ENCODE peak calls at places on chromosomes 12 and 14, in seven cellular contexts. One of them, this sample, is unnamed.

GRCh38 chr14:44309336-44309735 is 197.7 kb downstream of the FSCB start:
- DNase-seq in SK-N-SH: no peak
- DNase-seq in fibroblast of lung: no peak
- DNase-seq in uterus: no peak
- DNase-seq in effector memory CD4-positive, alpha-beta T cell: no peak
- DNase-seq in right cardiac atrium: no peak
- DNase-seq in mesenchymal stem cell: no peak
- DNase-seq in this sample: no peak

GRCh38 chr12:46101121-46101869 is 110.9 kb upstream of the SCAF11 start:
- DNase-seq in SK-N-SH: no peak
- DNase-seq in fibroblast of lung: no peak
- DNase-seq in uterus: no peak
- DNase-seq in effector memory CD4-positive, alpha-beta T cell: no peak
- DNase-seq in right cardiac atrium: no peak
- DNase-seq in mesenchymal stem cell: no peak
- DNase-seq in this sample: no peak

GRCh38 chr12:1350055-1350933 is 244.1 kb downstream of the FBXL14 start:
- DNase-seq in SK-N-SH: no peak
- DNase-seq in fibroblast of lung: peak
- DNase-seq in uterus: no peak
- DNase-seq in effector memory CD4-positive, alpha-beta T cell: no peak
- DNase-seq in right cardiac atrium: no peak
- DNase-seq in mesenchymal stem cell: peak
- DNase-seq in this sample: no peak

GRCh38 chr12:122097641-122098364 is 19.2 kb downstream of the MLXIP start:
- DNase-seq in SK-N-SH: peak
- DNase-seq in fibroblast of lung: peak
- DNase-seq in uterus: no peak
- DNase-seq in effector memory CD4-positive, alpha-beta T cell: no peak
- DNase-seq in right cardiac atrium: peak
- DNase-seq in mesenchymal stem cell: peak
- DNase-seq in this sample: no peak

GRCh38 chr14:102883028-102883953 is 39.2 kb upstream of the AMN start:
- DNase-seq in SK-N-SH: no peak
- DNase-seq in fibroblast of lung: no peak
- DNase-seq in uterus: no peak
- DNase-seq in effector memory CD4-positive, alpha-beta T cell: no peak
- DNase-seq in right cardiac atrium: no peak
- DNase-seq in mesenchymal stem cell: no peak
- DNase-seq in this sample: no peak

GRCh38 chr12:47035459-47035858 is 44.0 kb upstream of the PCED1B start:
- DNase-seq in SK-N-SH: no peak
- DNase-seq in fibroblast of lung: no peak
- DNase-seq in uterus: no peak
- DNase-seq in effector memory CD4-positive, alpha-beta T cell: no peak
- DNase-seq in right cardiac atrium: no peak
- DNase-seq in mesenchymal stem cell: no peak
- DNase-seq in this sample: no peak

GRCh38 chr12:121893901-121894540 is 5.4 kb downstream of the PSMD9 start:
- DNase-seq in SK-N-SH: no peak
- DNase-seq in fibroblast of lung: peak
- DNase-seq in uterus: no peak
- DNase-seq in effector memory CD4-positive, alpha-beta T cell: no peak
- DNase-seq in right cardiac atrium: no peak
- DNase-seq in mesenchymal stem cell: peak
- DNase-seq in this sample: no peak

GRCh38 chr12:88810806-88811205 is 230.5 kb upstream of the KITLG start:
- DNase-seq in SK-N-SH: no peak
- DNase-seq in fibroblast of lung: no peak
- DNase-seq in uterus: no peak
- DNase-seq in effector memory CD4-positive, alpha-beta T cell: no peak
- DNase-seq in right cardiac atrium: no peak
- DNase-seq in mesenchymal stem cell: peak
- DNase-seq in this sample: no peak

GRCh38 chr14:30330452-30330851 is 228.5 kb upstream of the G2E3 start:
- DNase-seq in SK-N-SH: peak
- DNase-seq in fibroblast of lung: no peak
- DNase-seq in uterus: no peak
- DNase-seq in effector memory CD4-positive, alpha-beta T cell: no peak
- DNase-seq in right cardiac atrium: no peak
- DNase-seq in mesenchymal stem cell: no peak
- DNase-seq in this sample: no peak

GRCh38 chr12:2974560-2974971 is 15.4 kb downstream of the TEAD4 start:
- DNase-seq in SK-N-SH: no peak
- DNase-seq in fibroblast of lung: peak
- DNase-seq in uterus: no peak
- DNase-seq in effector memory CD4-positive, alpha-beta T cell: no peak
- DNase-seq in right cardiac atrium: no peak
- DNase-seq in mesenchymal stem cell: peak
- DNase-seq in this sample: no peak

GRCh38 chr14:60848066-60848465 is 113.5 kb downstream of the MNAT1 start:
- DNase-seq in SK-N-SH: no peak
- DNase-seq in fibroblast of lung: no peak
- DNase-seq in uterus: no peak
- DNase-seq in effector memory CD4-positive, alpha-beta T cell: no peak
- DNase-seq in right cardiac atrium: no peak
- DNase-seq in mesenchymal stem cell: no peak
- DNase-seq in this sample: no peak

GRCh38 chr14:89765346-89765745 is 189.2 kb downstream of the EFCAB11 start:
- DNase-seq in SK-N-SH: no peak
- DNase-seq in fibroblast of lung: no peak
- DNase-seq in uterus: no peak
- DNase-seq in effector memory CD4-positive, alpha-beta T cell: no peak
- DNase-seq in right cardiac atrium: no peak
- DNase-seq in mesenchymal stem cell: no peak
- DNase-seq in this sample: no peak

GRCh38 chr12:47214771-47215170 is 135.0 kb upstream of the AMIGO2 start:
- DNase-seq in SK-N-SH: no peak
- DNase-seq in fibroblast of lung: no peak
- DNase-seq in uterus: no peak
- DNase-seq in effector memory CD4-positive, alpha-beta T cell: no peak
- DNase-seq in right cardiac atrium: no peak
- DNase-seq in mesenchymal stem cell: no peak
- DNase-seq in this sample: no peak

GRCh38 chr12:130509454-130509853 is 171.8 kb downstream of the PIWIL1 start:
- DNase-seq in SK-N-SH: no peak
- DNase-seq in fibroblast of lung: no peak
- DNase-seq in uterus: no peak
- DNase-seq in effector memory CD4-positive, alpha-beta T cell: no peak
- DNase-seq in right cardiac atrium: no peak
- DNase-seq in mesenchymal stem cell: no peak
- DNase-seq in this sample: no peak

GRCh38 chr14:74655597-74656389 is 43.8 kb upstream of the LTBP2 start:
- DNase-seq in SK-N-SH: no peak
- DNase-seq in fibroblast of lung: peak
- DNase-seq in uterus: no peak
- DNase-seq in effector memory CD4-positive, alpha-beta T cell: no peak
- DNase-seq in right cardiac atrium: no peak
- DNase-seq in mesenchymal stem cell: peak
- DNase-seq in this sample: no peak

GRCh38 chr12:116186482-116187157 is 90.9 kb downstream of the MED13L start:
- DNase-seq in SK-N-SH: no peak
- DNase-seq in fibroblast of lung: no peak
- DNase-seq in uterus: no peak
- DNase-seq in effector memory CD4-positive, alpha-beta T cell: no peak
- DNase-seq in right cardiac atrium: no peak
- DNase-seq in mesenchymal stem cell: peak
- DNase-seq in this sample: no peak

GRCh38 chr12:50627491-50627890 is 122.7 kb downstream of the DIP2B start:
- DNase-seq in SK-N-SH: no peak
- DNase-seq in fibroblast of lung: no peak
- DNase-seq in uterus: no peak
- DNase-seq in effector memory CD4-positive, alpha-beta T cell: no peak
- DNase-seq in right cardiac atrium: no peak
- DNase-seq in mesenchymal stem cell: no peak
- DNase-seq in this sample: no peak

GRCh38 chr12:113439606-113440030 is 17.4 kb downstream of the SDSL start:
- DNase-seq in SK-N-SH: peak
- DNase-seq in fibroblast of lung: peak
- DNase-seq in uterus: no peak
- DNase-seq in effector memory CD4-positive, alpha-beta T cell: no peak
- DNase-seq in right cardiac atrium: peak
- DNase-seq in mesenchymal stem cell: peak
- DNase-seq in this sample: no peak

GRCh38 chr14:96245710-96246534 is 10.1 kb upstream of the BDKRB1 start:
- DNase-seq in SK-N-SH: no peak
- DNase-seq in fibroblast of lung: no peak
- DNase-seq in uterus: no peak
- DNase-seq in effector memory CD4-positive, alpha-beta T cell: no peak
- DNase-seq in right cardiac atrium: no peak
- DNase-seq in mesenchymal stem cell: peak
- DNase-seq in this sample: no peak

GRCh38 chr12:52977195-52977594 is 28.3 kb downstream of the KRT18 start:
- DNase-seq in SK-N-SH: no peak
- DNase-seq in fibroblast of lung: no peak
- DNase-seq in uterus: no peak
- DNase-seq in effector memory CD4-positive, alpha-beta T cell: no peak
- DNase-seq in right cardiac atrium: no peak
- DNase-seq in mesenchymal stem cell: no peak
- DNase-seq in this sample: no peak

GRCh38 chr14:33499687-33500086 is 451.2 kb downstream of the EGLN3 start:
- DNase-seq in SK-N-SH: no peak
- DNase-seq in fibroblast of lung: no peak
- DNase-seq in uterus: no peak
- DNase-seq in effector memory CD4-positive, alpha-beta T cell: no peak
- DNase-seq in right cardiac atrium: no peak
- DNase-seq in mesenchymal stem cell: no peak
- DNase-seq in this sample: no peak

GRCh38 chr14:77011226-77011762 is 17.2 kb downstream of the IRF2BPL start:
- DNase-seq in SK-N-SH: no peak
- DNase-seq in fibroblast of lung: no peak
- DNase-seq in uterus: no peak
- DNase-seq in effector memory CD4-positive, alpha-beta T cell: no peak
- DNase-seq in right cardiac atrium: no peak
- DNase-seq in mesenchymal stem cell: no peak
- DNase-seq in this sample: no peak

GRCh38 chr14:72810201-72810600 is 83.7 kb downstream of the DPF3 start:
- DNase-seq in SK-N-SH: no peak
- DNase-seq in fibroblast of lung: no peak
- DNase-seq in uterus: no peak
- DNase-seq in effector memory CD4-positive, alpha-beta T cell: peak
- DNase-seq in right cardiac atrium: no peak
- DNase-seq in mesenchymal stem cell: no peak
- DNase-seq in this sample: no peak

GRCh38 chr14:71474866-71475265 is 457.4 kb upstream of the RGS6 start:
- DNase-seq in SK-N-SH: no peak
- DNase-seq in fibroblast of lung: no peak
- DNase-seq in uterus: no peak
- DNase-seq in effector memory CD4-positive, alpha-beta T cell: no peak
- DNase-seq in right cardiac atrium: no peak
- DNase-seq in mesenchymal stem cell: no peak
- DNase-seq in this sample: no peak

GRCh38 chr12:122368361-122369073 is 54.0 kb downstream of the CLIP1 start:
- DNase-seq in SK-N-SH: no peak
- DNase-seq in fibroblast of lung: peak
- DNase-seq in uterus: no peak
- DNase-seq in effector memory CD4-positive, alpha-beta T cell: no peak
- DNase-seq in right cardiac atrium: no peak
- DNase-seq in mesenchymal stem cell: peak
- DNase-seq in this sample: no peak

GRCh38 chr12:26630546-26631027 is 202.4 kb downstream of the ITPR2 start:
- DNase-seq in SK-N-SH: no peak
- DNase-seq in fibroblast of lung: peak
- DNase-seq in uterus: peak
- DNase-seq in effector memory CD4-positive, alpha-beta T cell: no peak
- DNase-seq in right cardiac atrium: no peak
- DNase-seq in mesenchymal stem cell: peak
- DNase-seq in this sample: peak

GRCh38 chr12:49967042-49967776 is 5.5 kb downstream of the AQP5 start:
- DNase-seq in SK-N-SH: peak
- DNase-seq in fibroblast of lung: peak
- DNase-seq in uterus: peak
- DNase-seq in effector memory CD4-positive, alpha-beta T cell: peak
- DNase-seq in right cardiac atrium: peak
- DNase-seq in mesenchymal stem cell: peak
- DNase-seq in this sample: peak

GRCh38 chr12:76025601-76026575 is 5.7 kb downstream of the PHLDA1 start:
- DNase-seq in SK-N-SH: no peak
- DNase-seq in fibroblast of lung: peak
- DNase-seq in uterus: no peak
- DNase-seq in effector memory CD4-positive, alpha-beta T cell: no peak
- DNase-seq in right cardiac atrium: no peak
- DNase-seq in mesenchymal stem cell: peak
- DNase-seq in this sample: no peak
- H3K27ac ChIP-seq in SK-N-SH: peak
- H3K27ac ChIP-seq in fibroblast of lung: peak
- H3K27ac ChIP-seq in uterus: no peak
- H3K27ac ChIP-seq in effector memory CD4-positive, alpha-beta T cell: no peak
- H3K27ac ChIP-seq in right cardiac atrium: no peak
- H3K27ac ChIP-seq in mesenchymal stem cell: peak
- H3K27ac ChIP-seq in this sample: no peak

DNA sequence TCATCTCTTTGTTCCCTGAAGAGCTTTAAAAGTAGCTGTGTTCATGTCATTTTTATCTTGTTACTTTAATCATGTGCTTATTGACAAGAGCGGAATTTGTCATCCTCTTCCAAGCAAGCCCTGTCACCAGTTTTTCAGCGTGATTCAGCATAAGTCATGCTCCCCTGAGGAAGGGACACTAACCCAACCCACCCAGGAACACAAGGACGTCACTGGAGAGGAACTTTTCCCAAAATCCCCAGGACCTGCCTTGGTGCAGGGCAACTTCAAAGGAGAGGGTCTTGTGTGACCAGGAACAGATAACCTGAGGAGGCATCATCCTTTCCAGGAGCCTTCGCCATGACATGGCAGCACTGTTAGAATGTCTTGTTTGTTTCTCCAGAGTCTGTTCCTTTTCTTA is 107.1 kb upstream of the DIO3 start:
- DNase-seq in SK-N-SH: no peak
- DNase-seq in fibroblast of lung: no peak
- DNase-seq in uterus: no peak
- DNase-seq in effector memory CD4-positive, alpha-beta T cell: no peak
- DNase-seq in right cardiac atrium: no peak
- DNase-seq in mesenchymal stem cell: no peak
- DNase-seq in this sample: no peak
- H3K27ac ChIP-seq in SK-N-SH: no peak
- H3K27ac ChIP-seq in fibroblast of lung: no peak
- H3K27ac ChIP-seq in uterus: no peak
- H3K27ac ChIP-seq in effector memory CD4-positive, alpha-beta T cell: no peak
- H3K27ac ChIP-seq in right cardiac atrium: no peak
- H3K27ac ChIP-seq in mesenchymal stem cell: no peak
- H3K27ac ChIP-seq in this sample: no peak

GRCh38 chr14:32453857-32454810 is 125.0 kb downstream of the AKAP6 start:
- DNase-seq in SK-N-SH: no peak
- DNase-seq in fibroblast of lung: no peak
- DNase-seq in uterus: no peak
- DNase-seq in effector memory CD4-positive, alpha-beta T cell: no peak
- DNase-seq in right cardiac atrium: no peak
- DNase-seq in mesenchymal stem cell: peak
- DNase-seq in this sample: no peak
- H3K27ac ChIP-seq in SK-N-SH: peak
- H3K27ac ChIP-seq in fibroblast of lung: no peak
- H3K27ac ChIP-seq in uterus: peak
- H3K27ac ChIP-seq in effector memory CD4-positive, alpha-beta T cell: no peak
- H3K27ac ChIP-seq in right cardiac atrium: peak
- H3K27ac ChIP-seq in mesenchymal stem cell: no peak
- H3K27ac ChIP-seq in this sample: no peak

DNA sequence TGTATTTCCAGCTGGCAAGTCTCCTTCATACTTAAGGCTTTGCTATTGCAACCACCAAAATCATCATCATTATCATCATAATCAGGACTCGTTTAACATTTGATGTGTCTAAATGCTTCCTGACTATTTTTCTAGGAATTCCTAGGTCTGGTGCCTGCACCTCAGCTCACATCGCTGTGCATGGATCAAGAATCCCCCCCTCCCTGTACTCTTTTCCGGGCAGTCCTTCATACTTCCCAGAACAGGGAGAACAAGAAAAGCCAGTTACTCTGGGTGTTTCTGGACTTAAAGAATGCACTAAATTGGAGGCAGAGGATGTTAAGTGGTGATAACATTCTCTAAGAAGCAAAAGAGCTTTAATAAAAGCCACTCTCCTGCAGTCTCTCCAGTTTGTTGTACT is 9.4 kb downstream of the ERP27 start:
- DNase-seq in SK-N-SH: no peak
- DNase-seq in fibroblast of lung: no peak
- DNase-seq in uterus: no peak
- DNase-seq in effector memory CD4-positive, alpha-beta T cell: no peak
- DNase-seq in right cardiac atrium: no peak
- DNase-seq in mesenchymal stem cell: no peak
- DNase-seq in this sample: no peak
- H3K27ac ChIP-seq in SK-N-SH: peak
- H3K27ac ChIP-seq in fibroblast of lung: no peak
- H3K27ac ChIP-seq in uterus: peak
- H3K27ac ChIP-seq in effector memory CD4-positive, alpha-beta T cell: no peak
- H3K27ac ChIP-seq in right cardiac atrium: no peak
- H3K27ac ChIP-seq in mesenchymal stem cell: no peak
- H3K27ac ChIP-seq in this sample: peak